ENCODE peak calls at places on chromosomes 2 and 18, in seven cellular contexts. E is right lobe of liver, V is endothelial cell, P is MCF 10A, Y is astrocyte of the spinal cord, U is cardiac muscle cell, D is HFF-Myc. J is an unnamed sample.

GRCh38 chr2:239964399-239965185 is 60.5 kb downstream of the NDUFA10 start:
- DNase-seq in E (no peak), V (no peak), P (no peak), Y (no peak), U (no peak), D (no peak), J (no peak)

GRCh38 chr2:226649871-226650660 is 149.6 kb downstream of the IRS1 start:
- DNase-seq in E (peak; percentile 31), V (peak; percentile 63), P (peak; percentile 99), Y (peak; percentile 99), U (no peak), D (peak; percentile 98), J (peak; percentile 100)

GRCh38 chr2:230161180-230161579 is 58.6 kb downstream of the SP110 start:
- DNase-seq in E (no peak), V (no peak), P (peak; percentile 77), Y (no peak), U (no peak), D (no peak), J (peak; percentile 70)

GRCh38 chr2:102099536-102100293 is 42.8 kb upstream of the IL1R1 start:
- DNase-seq in E (no peak), V (no peak), P (no peak), Y (no peak), U (no peak), D (no peak), J (no peak)

GRCh38 chr2:233837694-233838229 is 16.6 kb downstream of the HJURP start:
- DNase-seq in E (no peak), V (no peak), P (no peak), Y (no peak), U (no peak), D (no peak), J (no peak)

GRCh38 chr2:61961231-61961901 is 55.9 kb downstream of the COMMD1 start:
- DNase-seq in E (no peak), V (no peak), P (peak; percentile 27), Y (no peak), U (no peak), D (no peak), J (no peak)

GRCh38 chr2:28565720-28566295 is 69.9 kb downstream of the PLB1 start:
- DNase-seq in E (no peak), V (no peak), P (peak; percentile 94), Y (no peak), U (no peak), D (no peak), J (no peak)

GRCh38 chr2:172046080-172046678 is 39.1 kb upstream of the DLX1 start:
- DNase-seq in E (no peak), V (no peak), P (no peak), Y (no peak), U (no peak), D (no peak), J (peak; percentile 5)

GRCh38 chr2:86307431-86307830 is 30.0 kb downstream of the REEP1 start:
- DNase-seq in E (no peak), V (no peak), P (no peak), Y (no peak), U (no peak), D (no peak), J (no peak)

GRCh38 chr2:68216454-68217310 is 35.6 kb downstream of the PPP3R1 start:
- DNase-seq in E (no peak), V (no peak), P (no peak), Y (no peak), U (no peak), D (no peak), J (no peak)

GRCh38 chr2:219327719-219328118 is 4.8 kb downstream of the RESP18 start:
- DNase-seq in E (no peak), V (no peak), P (no peak), Y (no peak), U (no peak), D (no peak), J (no peak)

GRCh38 chr2:163182764-163183354 is 344.3 kb upstream of the KCNH7 start:
- DNase-seq in E (no peak), V (no peak), P (peak; percentile 36), Y (peak; percentile 28), U (peak; percentile 10), D (no peak), J (peak; percentile 58)

GRCh38 chr2:130316596-130316995 is 26.1 kb upstream of the IMP4 start:
- DNase-seq in E (no peak), V (no peak), P (no peak), Y (no peak), U (no peak), D (no peak), J (no peak)

GRCh38 chr18:9101730-9102390 is 639 bp upstream of the NDUFV2 start:
- DNase-seq in E (no peak), V (no peak), P (peak; percentile 26), Y (peak; percentile 67), U (no peak), D (no peak), J (peak; percentile 83)

GRCh38 chr2:143347303-143347702 is 218.1 kb downstream of the ARHGAP15 start:
- DNase-seq in E (no peak), V (no peak), P (no peak), Y (no peak), U (no peak), D (no peak), J (no peak)

GRCh38 chr2:18456026-18456425 is 104.4 kb downstream of the RDH14 start:
- DNase-seq in E (no peak), V (no peak), P (no peak), Y (no peak), U (no peak), D (no peak), J (no peak)
- TF ChIP-seq CTCF in E (no peak), V (no peak), P (no peak), Y (no peak), U (no peak), D (no peak), J (no peak)

GRCh38 chr2:132421198-132421780 is 4.7 kb downstream of the GPR39 start:
- DNase-seq in E (no peak), V (no peak), P (no peak), Y (no peak), U (no peak), D (no peak), J (peak; percentile 45)
- TF ChIP-seq CTCF in E (peak; percentile 16), V (no peak), P (peak; percentile 8), Y (peak; percentile 33), U (peak; percentile 14), D (no peak), J (peak; percentile 47)

DNA sequence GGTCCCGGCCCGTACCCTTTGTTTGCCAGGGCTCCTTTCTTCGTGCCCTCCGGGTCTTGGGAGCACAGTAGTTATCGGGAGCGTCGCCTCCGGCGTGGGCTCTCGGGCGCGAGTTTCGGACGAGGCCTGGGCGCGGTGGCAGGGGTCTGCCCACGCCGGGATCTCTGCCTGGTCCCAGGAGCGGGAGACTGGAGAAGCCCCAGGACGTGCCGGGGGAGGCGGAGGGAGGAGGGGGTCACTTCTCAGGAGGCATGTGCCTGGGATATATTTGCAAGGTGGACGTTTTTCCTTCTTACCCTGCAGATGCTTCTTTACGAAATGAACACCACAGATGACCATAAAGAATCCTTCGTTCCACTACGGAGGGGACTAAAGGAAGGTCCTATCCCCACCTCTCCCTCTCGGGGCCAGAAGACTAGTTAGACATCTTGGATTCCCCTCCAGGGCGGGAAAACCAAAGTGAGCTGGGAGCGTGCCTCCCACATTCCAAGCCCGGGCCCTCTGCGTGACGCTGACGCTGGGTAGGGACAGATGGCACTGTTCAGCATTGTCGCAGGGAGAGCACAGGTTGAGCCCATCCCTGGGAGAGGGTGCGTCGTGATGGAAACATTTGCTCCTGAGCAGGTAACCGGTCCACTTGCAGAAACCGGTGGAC is 483 bp upstream of the FHL2 start:
- DNase-seq in E (no peak), V (no peak), P (no peak), Y (no peak), U (no peak), D (no peak), J (no peak)
- TF ChIP-seq CTCF in E (no peak), V (no peak), P (no peak), Y (no peak), U (no peak), D (no peak), J (no peak)

DNA sequence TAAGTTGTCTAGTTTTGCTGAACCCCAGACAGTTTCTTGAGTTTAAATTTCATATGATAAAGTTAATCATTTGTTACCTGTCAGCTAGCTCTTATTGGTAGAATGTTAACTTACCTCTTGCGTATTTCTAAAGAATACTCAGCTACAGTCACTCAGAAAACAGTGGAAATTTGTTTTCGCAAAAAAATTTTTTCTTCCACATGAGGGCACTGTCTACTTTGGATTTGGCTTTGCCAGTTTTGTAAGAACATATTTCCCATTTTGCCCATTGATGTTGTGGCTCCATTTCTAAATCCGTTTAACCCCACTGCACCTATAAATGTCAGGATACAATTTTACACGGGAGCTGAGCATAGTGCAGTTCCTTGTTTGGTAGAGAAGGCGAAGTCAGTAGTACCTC is 19.1 kb upstream of the GCFC2 start:
- DNase-seq in E (no peak), V (peak; percentile 15), P (peak; percentile 22), Y (peak; percentile 4), U (peak; percentile 8), D (no peak), J (peak; percentile 26)
- TF ChIP-seq CTCF in E (peak; percentile 33), V (no peak), P (peak; percentile 29), Y (peak; percentile 24), U (peak; percentile 35), D (peak; percentile 7), J (peak; percentile 43)

GRCh38 chr18:45457933-45458332 is 157.3 kb upstream of the SLC14A2 start:
- DNase-seq in E (no peak), V (no peak), P (no peak), Y (no peak), U (no peak), D (no peak), J (no peak)

GRCh38 chr18:45456076-45457066 is 158.9 kb upstream of the SLC14A2 start:
- DNase-seq in E (no peak), V (no peak), P (no peak), Y (no peak), U (no peak), D (no peak), J (peak; percentile 5)
- TF ChIP-seq CTCF in E (no peak), V (no peak), P (no peak), Y (no peak), U (no peak), D (no peak), J (no peak)

GRCh38 chr2:222950886-222951285 is 90.0 kb downstream of the ACSL3 start:
- DNase-seq in E (no peak), V (no peak), P (peak; percentile 63), Y (peak; percentile 67), U (no peak), D (no peak), J (peak; percentile 74)
- TF ChIP-seq CTCF in E (no peak), V (no peak), P (no peak), Y (no peak), U (no peak), D (no peak), J (no peak)

DNA sequence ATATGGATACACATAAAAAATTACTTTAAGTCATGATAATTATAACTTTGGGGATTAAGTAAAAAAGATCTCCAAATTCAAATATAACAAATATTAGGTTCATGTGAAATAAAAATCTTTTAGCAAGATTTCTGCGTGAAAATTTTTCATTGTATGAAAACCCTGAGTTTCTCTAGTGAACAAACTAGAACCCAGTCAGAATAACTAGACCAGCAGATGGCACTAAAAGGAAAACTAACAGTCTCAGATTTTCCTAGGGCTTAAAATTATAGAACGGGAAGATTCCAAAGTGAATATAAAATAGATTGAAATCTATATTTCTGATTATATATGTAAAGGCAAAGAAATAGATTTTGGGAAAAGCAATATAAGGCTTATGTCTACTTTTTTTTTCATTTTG is 43.3 kb downstream of the TMEM200C start:
- DNase-seq in E (no peak), V (no peak), P (no peak), Y (no peak), U (no peak), D (no peak), J (peak; percentile 14)
- TF ChIP-seq CTCF in E (peak; percentile 33), V (no peak), P (no peak), Y (peak; percentile 38), U (no peak), D (no peak), J (no peak)